ENCODE peak calls at places on chromosomes 6 and 20, in nine cellular contexts. L is GM12865; T is occipital lobe; Q is cardiac fibroblast; D is NCI-H2029; O is bronchial epithelial cell; C is NAMALWA; X is Daoy; E is stimulated activated CD4-positive, alpha-beta T cell treated with anti-CD3 and anti-CD28 coated beads, Interleukin-15, amount 100 ng/mL, for 48 hours. V is an unnamed sample.

GRCh38 chr6:122180132-122180531 is 219.3 kb upstream of the HSF2 start:
- DNase-seq in O (no peak), Q (no peak), L (no peak), X (no peak), T (no peak), D (no peak), C (no peak), E (no peak), V (no peak)

GRCh38 chr6:4346659-4347333 is 211.4 kb upstream of the ECI2 start:
- DNase-seq in E (no peak), Q (no peak), T (no peak), C (no peak), O (no peak), X (no peak), D (no peak), L (no peak), V (no peak)

GRCh38 chr20:38220587-38220986 is 39.9 kb downstream of the KIAA1755 start:
- DNase-seq in E (no peak), T (no peak), C (no peak), O (no peak), Q (no peak), X (no peak), L (no peak), D (no peak), V (no peak)

GRCh38 chr20:12535316-12535715 is 473.5 kb upstream of the SPTLC3 start:
- DNase-seq in O (peak; percentile 42), Q (no peak), D (no peak), T (no peak), E (no peak), X (peak; percentile 3), C (no peak), L (no peak), V (no peak)

GRCh38 chr6:54095740-54096139 is 15.5 kb upstream of the MLIP start:
- DNase-seq in D (no peak), C (no peak), O (no peak), L (no peak), E (no peak), Q (no peak), X (no peak), T (peak; percentile 22), V (no peak)

GRCh38 chr6:42269553-42269952 is 51.9 kb upstream of the MRPS10 start:
- DNase-seq in E (no peak), Q (no peak), O (no peak), X (no peak), D (no peak), C (peak; percentile 73), L (peak; percentile 96), T (no peak), V (no peak)

GRCh38 chr6:129753422-129753821 is 43.4 kb upstream of the ARHGAP18 start:
- DNase-seq in D (no peak), L (no peak), Q (peak; percentile 34), O (no peak), E (no peak), C (no peak), T (no peak), X (peak; percentile 49), V (no peak)

GRCh38 chr20:1124416-1124815 is 6.0 kb downstream of the PSMF1 start:
- DNase-seq in D (no peak), E (no peak), T (no peak), C (no peak), Q (no peak), X (no peak), L (no peak), O (no peak), V (no peak)

V was measured in DMS79.